ENCODE peak calls at places on chromosomes 4 and X, in nine cellular contexts. T is uterus, F is ovary, A is right lobe of liver, P is Peyer's patch, G is heart left ventricle, Y is testis, L is transverse colon, U is stomach. C is an unnamed sample.

GRCh38 chr4:4410271-4410670 is 23.4 kb downstream of the NSG1 start:
- DNase-seq in T (no peak), F (no peak), A (no peak), P (no peak), G (no peak), Y (no peak), L (no peak), U (no peak), C (no peak)

GRCh38 chr4:75940692-75941253 is at the start of gene NAAA:
- DNase-seq in T (peak), F (peak), A (peak), P (peak), G (peak), Y (peak), L (peak), U (peak), C (peak)

GRCh38 chrX:118626346-118626745 is 101.1 kb upstream of the IL13RA1 start:
- DNase-seq in T (no peak), F (no peak), A (no peak), P (no peak), G (no peak), Y (no peak), L (no peak), U (no peak), C (no peak)

GRCh38 chr4:2788532-2789103 is 4.3 kb upstream of the SH3BP2 start:
- DNase-seq in T (no peak), F (peak), A (peak), P (peak), G (peak), Y (peak), L (no peak), U (peak), C (no peak)

GRCh38 chr4:42390622-42391355 is 6.5 kb upstream of the SHISA3 start:
- DNase-seq in T (no peak), F (no peak), A (no peak), P (no peak), G (no peak), Y (no peak), L (no peak), U (no peak), C (no peak)

GRCh38 chr4:73603307-73603710 is 16.9 kb downstream of the RASSF6 start:
- DNase-seq in T (no peak), F (no peak), A (no peak), P (peak), G (no peak), Y (no peak), L (peak), U (peak), C (no peak)

GRCh38 chrX:39903937-39904336 is 193.8 kb downstream of the BCOR start:
- DNase-seq in T (no peak), F (no peak), A (no peak), P (no peak), G (no peak), Y (no peak), L (no peak), U (no peak), C (no peak)

GRCh38 chr4:176840166-176840565 is 47.4 kb upstream of the VEGFC start:
- DNase-seq in T (no peak), F (no peak), A (no peak), P (no peak), G (no peak), Y (no peak), L (no peak), U (no peak), C (no peak)

GRCh38 chrX:149570668-149571067 is 16.6 kb downstream of the MAGEA9B start:
- DNase-seq in T (no peak), F (no peak), A (no peak), P (no peak), G (no peak), Y (no peak), L (no peak), U (no peak), C (no peak)

GRCh38 chr4:160426233-160426632 is 1323.4 kb downstream of the RAPGEF2 start:
- DNase-seq in T (no peak), F (no peak), A (no peak), P (no peak), G (no peak), Y (no peak), L (no peak), U (no peak), C (no peak)

GRCh38 chr4:153438916-153439756 is 27.0 kb upstream of the TMEM131L start:
- DNase-seq in T (no peak), F (no peak), A (no peak), P (peak), G (no peak), Y (no peak), L (no peak), U (no peak), C (no peak)

GRCh38 chr4:126701756-126702155 is 931.0 kb upstream of the INTU start:
- DNase-seq in T (no peak), F (no peak), A (no peak), P (no peak), G (peak), Y (no peak), L (no peak), U (no peak), C (no peak)

GRCh38 chr4:7964459-7964858 is 24.8 kb upstream of the AFAP1 start:
- DNase-seq in T (no peak), F (no peak), A (no peak), P (no peak), G (no peak), Y (no peak), L (no peak), U (no peak), C (no peak)

GRCh38 chrX:64975989-64976672 is at the start of gene ZC4H2:
- DNase-seq in T (peak), F (peak), A (peak), P (peak), G (peak), Y (peak), L (peak), U (peak), C (peak)

GRCh38 chr4:77501851-77502250 is 103.8 kb upstream of the CXCL13 start:
- DNase-seq in T (no peak), F (no peak), A (no peak), P (no peak), G (no peak), Y (no peak), L (no peak), U (no peak), C (no peak)

GRCh38 chrX:21781976-21782375 is 24.1 kb upstream of the SMPX start:
- DNase-seq in T (no peak), F (no peak), A (no peak), P (no peak), G (no peak), Y (no peak), L (no peak), U (no peak), C (no peak)

DNA sequence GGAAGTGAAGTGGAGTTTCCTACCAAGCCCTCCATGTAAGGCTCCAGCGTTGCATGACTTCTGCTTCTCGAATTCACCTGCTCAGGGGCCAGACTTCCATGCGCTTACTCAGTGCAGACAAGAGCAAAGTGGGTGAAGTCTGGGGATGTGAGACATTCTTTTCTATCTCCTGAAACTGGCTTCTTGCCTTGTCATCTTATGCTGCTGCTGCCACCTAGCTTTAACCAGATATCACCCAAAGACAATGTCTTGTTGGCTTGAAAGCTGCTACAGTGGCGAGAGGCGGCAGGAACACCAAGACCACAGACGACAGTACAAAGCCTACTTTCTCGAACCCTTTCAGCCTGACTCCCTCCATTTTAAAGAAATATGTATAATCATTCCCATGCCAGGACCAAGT is 103.6 kb upstream of the ADGRG2 start:
- DNase-seq in T (no peak), F (no peak), A (no peak), P (no peak), G (no peak), Y (peak), L (no peak), U (no peak), C (peak)
- TF ChIP-seq CTCF in T (no peak), F (no peak), A (no peak), P (no peak), G (no peak), Y (no peak), L (no peak), U (no peak), C (no peak)

GRCh38 chrX:1685460-1685859 is 70.6 kb downstream of the ASMT start:
- DNase-seq in T (no peak), F (no peak), A (no peak), P (no peak), G (no peak), Y (no peak), L (no peak), U (no peak), C (no peak)

GRCh38 chrX:1681439-1681838 is 66.6 kb downstream of the ASMT start:
- DNase-seq in T (no peak), F (no peak), A (no peak), P (no peak), G (no peak), Y (no peak), L (no peak), U (no peak), C (no peak)

DNA sequence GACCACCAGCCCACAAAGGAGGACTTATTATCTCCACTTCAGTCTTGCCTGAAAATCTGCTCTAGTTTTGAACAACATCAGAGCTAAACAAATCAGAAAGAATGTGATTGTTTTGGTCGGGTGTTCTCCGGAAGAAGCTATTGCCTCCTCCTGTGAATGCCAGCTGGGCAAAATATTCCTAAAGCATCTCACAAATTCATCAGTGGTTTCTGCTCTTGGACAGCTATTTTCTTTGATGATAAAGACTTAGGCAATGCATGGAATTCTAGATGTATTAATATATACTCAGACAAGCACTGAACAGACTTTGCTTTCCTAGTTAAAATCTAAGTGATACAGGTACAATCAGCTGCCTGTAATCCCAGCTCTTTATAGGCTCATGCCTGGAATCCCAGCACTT is 71.8 kb downstream of the ASMT start:
- DNase-seq in T (no peak), F (no peak), A (no peak), P (no peak), G (no peak), Y (no peak), L (no peak), U (no peak), C (no peak)
- H3K27ac ChIP-seq in T (no peak), F (no peak), A (no peak), P (no peak), G (no peak), Y (no peak), L (no peak), U (no peak), C (no peak)

GRCh38 chr4:38820329-38821061 is 15.9 kb upstream of the TLR1 start:
- DNase-seq in T (no peak), F (no peak), A (no peak), P (no peak), G (no peak), Y (no peak), L (no peak), U (no peak), C (no peak)

GRCh38 chr4:38819569-38819968 is 15.0 kb upstream of the TLR1 start:
- DNase-seq in T (no peak), F (no peak), A (no peak), P (no peak), G (no peak), Y (no peak), L (no peak), U (no peak), C (no peak)

GRCh38 chr4:38815879-38816782 is 11.5 kb upstream of the TLR1 start:
- DNase-seq in T (no peak), F (no peak), A (no peak), P (no peak), G (no peak), Y (no peak), L (no peak), U (no peak), C (no peak)

GRCh38 chr4:38821739-38822138 is 17.1 kb upstream of the TLR1 start:
- DNase-seq in T (no peak), F (no peak), A (no peak), P (no peak), G (no peak), Y (no peak), L (no peak), U (no peak), C (no peak)

DNA sequence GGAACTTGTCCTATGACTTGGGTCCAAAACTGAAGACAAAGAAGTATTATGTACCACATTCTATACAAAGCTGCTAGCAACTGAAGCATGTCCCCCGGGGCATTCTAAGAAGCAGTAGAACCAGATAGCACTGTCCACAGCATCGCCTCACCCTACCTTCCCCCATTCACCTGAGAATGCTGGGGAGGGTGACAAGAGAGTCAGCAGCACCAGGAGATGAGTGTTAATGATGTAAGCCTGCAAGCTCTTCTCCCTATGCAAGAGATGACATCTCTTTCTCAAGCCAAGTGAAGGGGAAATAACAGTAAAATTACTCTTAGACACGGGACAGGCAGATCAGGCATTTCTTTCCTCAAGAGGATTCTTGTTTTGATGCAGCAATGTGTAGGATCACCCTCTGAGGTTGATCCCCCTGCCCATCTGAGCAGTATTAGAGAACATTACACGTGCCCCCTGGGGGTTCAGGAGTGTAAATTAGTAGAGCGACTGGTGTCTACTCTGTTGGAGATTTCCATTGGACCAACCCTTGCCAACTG is 13.9 kb upstream of the TLR1 start:
- DNase-seq in T (no peak), F (no peak), A (no peak), P (no peak), G (no peak), Y (no peak), L (no peak), U (no peak), C (peak)
- TF ChIP-seq POLR2A in T (no peak), F (no peak), A (no peak), P (no peak), G (no peak), Y (no peak), L (no peak), U (no peak), C (no peak)

DNA sequence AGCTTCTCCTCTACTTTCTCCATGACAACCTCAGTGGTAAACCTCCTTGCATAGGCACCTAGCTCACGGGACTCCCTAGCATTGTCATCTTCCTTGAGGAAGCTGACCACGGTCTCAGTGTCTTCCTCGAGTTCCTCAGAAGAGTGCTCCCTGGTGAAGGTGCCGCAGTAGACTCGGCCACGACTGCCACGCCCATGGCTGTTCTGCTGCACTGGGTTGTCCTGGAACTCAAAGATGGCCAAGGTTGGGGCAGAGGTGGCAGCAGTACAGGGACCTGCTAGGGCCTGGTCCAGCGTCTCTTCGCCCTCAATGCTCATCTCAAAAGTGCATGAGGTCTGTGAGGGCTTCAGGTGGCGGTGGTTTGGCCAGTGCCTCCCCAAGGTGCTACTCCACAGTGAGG is 147.9 kb upstream of the ARHGEF9 start:
- DNase-seq in T (no peak), F (no peak), A (no peak), P (no peak), G (no peak), Y (no peak), L (no peak), U (no peak), C (no peak)
- TF ChIP-seq CTCF in T (no peak), F (no peak), A (no peak), P (no peak), G (no peak), Y (no peak), L (no peak), U (no peak), C (no peak)

DNA sequence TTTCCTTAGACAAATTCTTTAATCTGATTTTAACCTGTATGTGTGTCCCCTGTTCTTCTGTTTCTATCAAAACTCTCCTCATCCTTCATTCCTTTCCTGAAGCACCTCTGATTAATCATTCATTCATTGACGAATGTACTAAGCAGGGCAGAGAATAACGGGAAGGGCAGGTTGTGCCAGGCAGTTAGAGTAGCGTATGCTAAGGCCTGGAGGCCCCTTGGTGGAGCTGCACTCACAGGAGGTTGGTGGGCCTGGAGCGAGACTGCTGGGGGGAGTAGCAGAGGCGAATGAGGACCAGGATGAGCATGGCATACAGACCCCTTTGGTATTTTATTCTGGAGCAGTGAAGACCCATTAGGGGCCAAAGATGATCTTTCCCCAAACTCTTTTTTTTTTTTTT is 22.5 kb downstream of the PTTG2 start:
- DNase-seq in T (no peak), F (no peak), A (no peak), P (no peak), G (peak), Y (no peak), L (no peak), U (no peak), C (no peak)
- H3K27ac ChIP-seq in T (peak), F (no peak), A (no peak), P (no peak), G (no peak), Y (no peak), L (peak), U (no peak), C (no peak)

DNA sequence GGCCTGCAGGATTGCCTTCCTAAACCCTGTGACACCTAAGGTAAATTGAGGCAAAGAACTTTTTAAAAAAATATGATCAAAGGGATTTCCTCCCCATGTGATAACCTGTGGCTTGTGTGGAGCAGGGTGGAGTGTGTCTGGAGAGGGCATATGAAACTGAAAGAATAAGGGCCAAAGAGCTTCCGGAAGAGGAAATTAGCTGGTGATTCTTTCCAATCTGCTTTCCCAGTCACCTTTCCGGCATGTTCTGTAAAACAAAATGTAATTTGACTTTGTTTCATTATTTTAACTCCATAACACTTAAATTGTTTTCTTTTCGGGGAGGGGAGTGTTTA is 620 bp downstream of the XIAP start:
- DNase-seq in T (no peak), F (no peak), A (no peak), P (peak), G (no peak), Y (peak), L (peak), U (peak), C (peak)
- TF ChIP-seq POLR2A in T (no peak), F (no peak), A (peak), P (peak), G (no peak), Y (no peak), L (peak), U (no peak), C (no peak)

GRCh38 chrX:45781901-45782553 is 581.4 kb upstream of the DIPK2B start:
- DNase-seq in T (no peak), F (no peak), A (no peak), P (no peak), G (no peak), Y (no peak), L (no peak), U (no peak), C (no peak)
- TF ChIP-seq CTCF in T (peak), F (no peak), A (peak), P (no peak), G (peak), Y (no peak), L (peak), U (no peak), C (no peak)

GRCh38 chr4:113689394-113689793 is 72.1 kb downstream of the CAMK2D start:
- DNase-seq in T (no peak), F (no peak), A (no peak), P (no peak), G (no peak), Y (no peak), L (no peak), U (no peak), C (no peak)

GRCh38 chr4:113682730-113683129 is 78.8 kb downstream of the CAMK2D start:
- DNase-seq in T (no peak), F (no peak), A (no peak), P (no peak), G (no peak), Y (no peak), L (no peak), U (no peak), C (no peak)

GRCh38 chr4:113686950-113687718 is 74.4 kb downstream of the CAMK2D start:
- DNase-seq in T (no peak), F (no peak), A (no peak), P (no peak), G (no peak), Y (no peak), L (no peak), U (no peak), C (no peak)

GRCh38 chr4:113683143-113683542 is 78.4 kb downstream of the CAMK2D start:
- DNase-seq in T (no peak), F (no peak), A (no peak), P (peak), G (no peak), Y (no peak), L (peak), U (no peak), C (no peak)

GRCh38 chr4:113684534-113685091 is 76.9 kb downstream of the CAMK2D start:
- DNase-seq in T (peak), F (peak), A (peak), P (peak), G (peak), Y (peak), L (peak), U (peak), C (no peak)
- H3K27ac ChIP-seq in T (peak), F (no peak), A (no peak), P (no peak), G (peak), Y (peak), L (peak), U (peak), C (no peak)